ENCODE peak calls at places on chromosome 15, in four cellular contexts. One of them, this sample, is unnamed. For H3K4me1, the result is how much of the 10 kb centered on the place peaks cover.

GRCh38 chr15:54840999-54841398 is 355.7 kb downstream of the RSL24D1 start:
- DNase-seq in breast epithelium: no peak
- DNase-seq in HepG2: no peak
- DNase-seq in esophagus muscularis mucosa: no peak
- DNase-seq in this sample: no peak

GRCh38 chr15:41507820-41508290 is 5.8 kb downstream of the LTK start:
- DNase-seq in esophagus muscularis mucosa: no peak
- DNase-seq in breast epithelium: peak
- DNase-seq in HepG2: no peak
- DNase-seq in this sample: no peak

GRCh38 chr15:57510647-57511046 is 81.1 kb upstream of the MYZAP start:
- DNase-seq in HepG2: no peak
- DNase-seq in esophagus muscularis mucosa: no peak
- DNase-seq in breast epithelium: no peak
- DNase-seq in this sample: no peak

GRCh38 chr15:76073554-76073953 is 13.8 kb downstream of the TMEM266 start:
- DNase-seq in breast epithelium: no peak
- DNase-seq in esophagus muscularis mucosa: peak
- DNase-seq in HepG2: no peak
- DNase-seq in this sample: no peak

GRCh38 chr15:95680693-95681092 is 649.8 kb upstream of the NR2F2 start:
- DNase-seq in esophagus muscularis mucosa: no peak
- DNase-seq in breast epithelium: no peak
- DNase-seq in HepG2: no peak
- DNase-seq in this sample: no peak

GRCh38 chr15:81301815-81302399 is 22.0 kb downstream of the STARD5 start:
- DNase-seq in HepG2: no peak
- DNase-seq in esophagus muscularis mucosa: no peak
- DNase-seq in breast epithelium: no peak
- DNase-seq in this sample: no peak

GRCh38 chr15:89385596-89386242 is 51.1 kb upstream of the POLG start:
- DNase-seq in breast epithelium: no peak
- DNase-seq in esophagus muscularis mucosa: no peak
- DNase-seq in HepG2: no peak
- DNase-seq in this sample: no peak

GRCh38 chr15:62592920-62593319 is 427.8 kb upstream of the C2CD4B start:
- DNase-seq in HepG2: no peak
- DNase-seq in breast epithelium: no peak
- DNase-seq in esophagus muscularis mucosa: no peak
- DNase-seq in this sample: no peak

GRCh38 chr15:74784854-74785715 is 3.2 kb downstream of the CSK start:
- DNase-seq in esophagus muscularis mucosa: no peak
- DNase-seq in breast epithelium: no peak
- DNase-seq in HepG2: no peak
- DNase-seq in this sample: no peak

GRCh38 chr15:50128266-50128665 is 9.2 kb upstream of the ATP8B4 start:
- DNase-seq in HepG2: no peak
- DNase-seq in esophagus muscularis mucosa: no peak
- DNase-seq in breast epithelium: peak
- DNase-seq in this sample: no peak

GRCh38 chr15:75840659-75841058 is 2.6 kb upstream of the UBE2Q2 start:
- DNase-seq in esophagus muscularis mucosa: no peak
- DNase-seq in breast epithelium: no peak
- DNase-seq in HepG2: no peak
- DNase-seq in this sample: no peak

GRCh38 chr15:80977627-80978036 is 12.0 kb downstream of the MESD start:
- DNase-seq in HepG2: peak
- DNase-seq in esophagus muscularis mucosa: no peak
- DNase-seq in breast epithelium: no peak
- DNase-seq in this sample: no peak

GRCh38 chr15:70309716-70310115 is 212.0 kb upstream of the TLE3 start:
- DNase-seq in HepG2: no peak
- DNase-seq in breast epithelium: no peak
- DNase-seq in esophagus muscularis mucosa: no peak
- DNase-seq in this sample: no peak

GRCh38 chr15:42731461-42731860 is 5.5 kb downstream of the CDAN1 start:
- DNase-seq in HepG2: no peak
- DNase-seq in breast epithelium: no peak
- DNase-seq in esophagus muscularis mucosa: no peak
- DNase-seq in this sample: no peak

GRCh38 chr15:28987337-28987736 is 101.6 kb downstream of the APBA2 start:
- DNase-seq in esophagus muscularis mucosa: peak
- DNase-seq in HepG2: no peak
- DNase-seq in breast epithelium: no peak
- DNase-seq in this sample: no peak

GRCh38 chr15:98763179-98763578 is 114.8 kb downstream of the IGF1R start:
- DNase-seq in breast epithelium: no peak
- DNase-seq in esophagus muscularis mucosa: no peak
- DNase-seq in HepG2: no peak
- DNase-seq in this sample: no peak

GRCh38 chr15:81002004-81002253 is 1.2 kb downstream of the TLNRD1 start:
- DNase-seq in breast epithelium: no peak
- DNase-seq in esophagus muscularis mucosa: no peak
- DNase-seq in HepG2: no peak
- DNase-seq in this sample: no peak

GRCh38 chr15:77571741-77572140 is 61.0 kb downstream of the LINGO1 start:
- DNase-seq in esophagus muscularis mucosa: no peak
- DNase-seq in breast epithelium: no peak
- DNase-seq in HepG2: no peak
- DNase-seq in this sample: no peak

GRCh38 chr15:67127925-67128324 is 62.5 kb downstream of the SMAD3 start:
- DNase-seq in HepG2: no peak
- DNase-seq in breast epithelium: no peak
- DNase-seq in esophagus muscularis mucosa: no peak
- DNase-seq in this sample: no peak

GRCh38 chr15:71237456-71238188 is 122.4 kb downstream of the THSD4 start:
- DNase-seq in breast epithelium: no peak
- DNase-seq in HepG2: peak
- DNase-seq in esophagus muscularis mucosa: no peak
- DNase-seq in this sample: no peak

GRCh38 chr15:28086175-28086703 is 12.9 kb downstream of the OCA2 start:
- DNase-seq in breast epithelium: no peak
- DNase-seq in HepG2: peak
- DNase-seq in esophagus muscularis mucosa: no peak
- DNase-seq in this sample: peak

GRCh38 chr15:48644827-48645557 is 517 bp downstream of the FBN1 start:
- DNase-seq in HepG2: no peak
- DNase-seq in breast epithelium: no peak
- DNase-seq in esophagus muscularis mucosa: no peak
- DNase-seq in this sample: no peak

GRCh38 chr15:39460748-39461147 is 120.1 kb upstream of the THBS1 start:
- DNase-seq in HepG2: no peak
- DNase-seq in esophagus muscularis mucosa: peak
- DNase-seq in breast epithelium: no peak
- DNase-seq in this sample: no peak
- H3K4me1 ChIP-seq in HepG2: under half
- H3K4me1 ChIP-seq in esophagus muscularis mucosa: under half
- H3K4me1 ChIP-seq in breast epithelium: under half
- H3K4me1 ChIP-seq in this sample: under half

GRCh38 chr15:85591622-85592021 is 203.1 kb downstream of the KLHL25 start:
- DNase-seq in breast epithelium: no peak
- DNase-seq in esophagus muscularis mucosa: no peak
- DNase-seq in HepG2: no peak
- DNase-seq in this sample: no peak

GRCh38 chr15:85592148-85592547 is 202.6 kb downstream of the KLHL25 start:
- DNase-seq in esophagus muscularis mucosa: no peak
- DNase-seq in breast epithelium: no peak
- DNase-seq in HepG2: peak
- DNase-seq in this sample: no peak

GRCh38 chr15:85588657-85589056 is 206.1 kb downstream of the KLHL25 start:
- DNase-seq in HepG2: no peak
- DNase-seq in breast epithelium: no peak
- DNase-seq in esophagus muscularis mucosa: no peak
- DNase-seq in this sample: no peak

GRCh38 chr15:85587707-85588441 is 206.9 kb downstream of the KLHL25 start:
- DNase-seq in esophagus muscularis mucosa: no peak
- DNase-seq in breast epithelium: no peak
- DNase-seq in HepG2: no peak
- DNase-seq in this sample: no peak

GRCh38 chr15:85589873-85590272 is 204.9 kb downstream of the KLHL25 start:
- DNase-seq in breast epithelium: no peak
- DNase-seq in esophagus muscularis mucosa: no peak
- DNase-seq in HepG2: peak
- DNase-seq in this sample: no peak
- H3K27ac ChIP-seq in breast epithelium: no peak
- H3K27ac ChIP-seq in esophagus muscularis mucosa: peak
- H3K27ac ChIP-seq in HepG2: peak
- H3K27ac ChIP-seq in this sample: no peak

DNA sequence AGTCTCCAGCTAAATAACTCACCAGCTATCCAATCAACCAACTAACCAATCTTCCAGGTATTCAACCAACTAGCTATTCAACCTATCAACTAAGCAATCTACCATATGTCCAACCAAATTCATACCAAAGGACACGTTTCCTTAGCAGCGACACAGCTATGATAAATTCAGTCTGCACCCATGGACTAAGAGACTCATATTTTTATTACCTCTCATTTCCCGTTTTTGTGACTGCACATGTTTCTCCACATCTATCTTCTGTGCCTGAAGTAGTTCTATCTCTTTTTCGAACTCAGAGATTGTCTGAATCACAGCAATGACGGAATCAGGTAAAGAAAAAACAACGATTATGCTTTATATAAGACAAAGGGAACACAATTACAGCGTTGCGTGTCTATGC is 34.0 kb upstream of the GNB5 start:
- DNase-seq in breast epithelium: no peak
- DNase-seq in HepG2: no peak
- DNase-seq in esophagus muscularis mucosa: no peak
- DNase-seq in this sample: no peak
- H3K4me1 ChIP-seq in breast epithelium: under half
- H3K4me1 ChIP-seq in HepG2: under half
- H3K4me1 ChIP-seq in esophagus muscularis mucosa: under half
- H3K4me1 ChIP-seq in this sample: under half

GRCh38 chr15:68797157-68797556 is 23.5 kb downstream of the ANP32A start:
- DNase-seq in HepG2: no peak
- DNase-seq in breast epithelium: no peak
- DNase-seq in esophagus muscularis mucosa: no peak
- DNase-seq in this sample: no peak
- H3K27ac ChIP-seq in HepG2: no peak
- H3K27ac ChIP-seq in breast epithelium: peak
- H3K27ac ChIP-seq in esophagus muscularis mucosa: no peak
- H3K27ac ChIP-seq in this sample: no peak

GRCh38 chr15:66038387-66039116 is 169.3 kb downstream of the RAB11A start:
- DNase-seq in breast epithelium: no peak
- DNase-seq in HepG2: no peak
- DNase-seq in esophagus muscularis mucosa: no peak
- DNase-seq in this sample: no peak
- H3K4me1 ChIP-seq in breast epithelium: under half
- H3K4me1 ChIP-seq in HepG2: under half
- H3K4me1 ChIP-seq in esophagus muscularis mucosa: under half
- H3K4me1 ChIP-seq in this sample: under half

DNA sequence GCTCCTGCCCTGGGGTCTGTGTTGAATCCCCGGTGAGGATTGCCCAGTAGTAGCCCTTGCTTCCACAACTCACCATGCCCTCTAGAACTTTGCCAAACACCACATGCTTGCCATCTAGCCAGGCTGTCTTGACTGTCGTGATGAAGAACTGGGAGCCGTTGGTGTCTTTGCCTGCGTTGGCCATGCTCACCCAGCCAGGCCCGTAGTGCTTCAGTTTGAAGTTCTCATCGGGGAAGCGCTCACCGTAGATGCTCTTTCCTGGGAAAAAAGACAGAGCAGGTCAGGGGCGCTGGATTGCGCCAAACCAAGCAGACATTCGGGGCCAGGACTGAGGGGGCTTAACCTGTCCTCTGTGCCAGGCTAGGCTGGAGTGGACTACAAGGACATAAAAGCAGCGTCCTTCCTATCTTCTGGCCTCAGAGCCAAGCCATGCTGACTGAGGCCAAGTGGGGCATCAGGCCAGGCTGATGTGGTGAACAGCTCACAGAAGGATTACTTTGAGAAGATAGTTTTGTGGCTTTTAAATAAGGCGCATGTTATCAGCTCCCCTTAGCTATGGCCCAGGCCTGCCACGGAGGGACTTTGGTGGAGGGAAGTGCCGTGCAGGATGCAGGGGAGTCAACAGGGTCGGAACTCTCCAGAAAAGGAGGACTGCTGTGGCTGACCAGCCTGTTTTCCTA is 5.3 kb downstream of the SNX22 start:
- DNase-seq in breast epithelium: no peak
- DNase-seq in HepG2: no peak
- DNase-seq in esophagus muscularis mucosa: no peak
- DNase-seq in this sample: no peak
- H3K27ac ChIP-seq in breast epithelium: no peak
- H3K27ac ChIP-seq in HepG2: no peak
- H3K27ac ChIP-seq in esophagus muscularis mucosa: no peak
- H3K27ac ChIP-seq in this sample: no peak

DNA sequence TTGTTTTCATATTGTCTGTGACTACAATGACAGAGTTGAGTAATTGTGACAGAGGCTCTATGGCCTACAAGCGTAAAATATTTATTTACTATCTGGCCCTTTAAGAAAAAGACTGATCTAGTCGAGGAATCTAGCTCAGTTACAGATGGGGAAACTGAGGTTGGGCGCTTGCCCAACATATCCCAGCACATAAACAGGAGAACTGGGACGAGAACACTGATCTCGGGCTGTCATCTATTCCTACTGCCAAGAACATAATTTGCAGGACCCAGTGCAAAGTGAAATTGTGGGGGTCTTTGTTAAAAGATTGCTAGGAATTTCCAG is 1.9 kb downstream of the FES start:
- DNase-seq in esophagus muscularis mucosa: no peak
- DNase-seq in breast epithelium: no peak
- DNase-seq in HepG2: no peak
- DNase-seq in this sample: no peak
- H3K4me1 ChIP-seq in esophagus muscularis mucosa: under half
- H3K4me1 ChIP-seq in breast epithelium: under half
- H3K4me1 ChIP-seq in HepG2: under half
- H3K4me1 ChIP-seq in this sample: under half

This sample was measured in effector memory CD4-positive, alpha-beta T cell.